ENCODE peak calls at places on chromosomes 7 and 10, in four cellular contexts. S, E, J and O are unnamed samples.

GRCh38 chr7:2037805-2038635 is 194.7 kb downstream of the MAD1L1 start:
- DNase-seq in S (no peak), J (peak; percentile 84), E (peak; percentile 65), O (no peak)

GRCh38 chr7:34530211-34530610 is 127.8 kb upstream of the NPSR1 start:
- DNase-seq in E (no peak), S (no peak), J (no peak), O (no peak)

GRCh38 chr10:79027147-79028055 is 41.4 kb upstream of the ZMIZ1 start:
- DNase-seq in J (peak; percentile 23), S (no peak), E (peak; percentile 82), O (no peak)

GRCh38 chr10:101071266-101071884 is 9.6 kb downstream of the KAZALD1 start:
- DNase-seq in S (peak; percentile 21), E (no peak), J (no peak), O (no peak)

GRCh38 chr10:63376560-63377304 is 89.0 kb downstream of the JMJD1C start:
- DNase-seq in S (peak; percentile 73), E (no peak), J (no peak), O (no peak)

GRCh38 chr10:21097926-21098355 is 200.8 kb upstream of the NEBL start:
- DNase-seq in E (no peak), J (no peak), S (no peak), O (no peak)

GRCh38 chr10:99497343-99498025 is 35.3 kb upstream of the NKX2-3 start:
- DNase-seq in E (no peak), S (no peak), J (no peak), O (no peak)

GRCh38 chr10:21174670-21175495 is 277.8 kb upstream of the NEBL start:
- DNase-seq in S (no peak), E (no peak), J (peak; percentile 47), O (no peak)

GRCh38 chr7:104328970-104329825 is 795 bp downstream of the LHFPL3 start:
- DNase-seq in S (no peak), J (peak; percentile 80), E (no peak), O (no peak)

GRCh38 chr10:44862917-44863316 is 48.2 kb upstream of the TMEM72 start:
- DNase-seq in J (no peak), S (no peak), E (no peak), O (no peak)

GRCh38 chr7:111998326-111998725 is 207.9 kb downstream of the DOCK4 start:
- DNase-seq in J (no peak), S (no peak), E (no peak), O (no peak)

GRCh38 chr10:11225935-11226334 is 208.3 kb downstream of the CELF2 start:
- DNase-seq in J (no peak), E (no peak), S (peak; percentile 76), O (no peak)

GRCh38 chr7:116726149-116726548 is 54.2 kb downstream of the MET start:
- DNase-seq in J (no peak), S (peak; percentile 3), E (no peak), O (no peak)